ENCODE peak calls at places on chromosomes 4 and X, in nine cellular contexts. R, F, L, M, D, I, P, N and A are unnamed samples.

GRCh38 chrX:150848914-150849365 is 49.5 kb downstream of the CD99L2 start:
- DNase-seq in N (no peak), P (peak; percentile 73), I (peak; percentile 29), F (peak; percentile 57), R (peak; percentile 75), M (no peak), D (no peak), L (peak; percentile 50), A (no peak)

GRCh38 chrX:102832661-102833060 is 104.4 kb upstream of the RAB40AL start:
- DNase-seq in P (no peak), L (no peak), M (peak; percentile 85), D (no peak), I (peak; percentile 58), F (no peak), R (no peak), N (peak; percentile 43), A (no peak)

GRCh38 chrX:54288989-54289388 is 68.9 kb downstream of the WNK3 start:
- DNase-seq in P (no peak), L (no peak), D (no peak), M (no peak), N (no peak), F (no peak), R (no peak), I (no peak), A (no peak)

GRCh38 chrX:154376768-154377167 is 2.3 kb upstream of the EMD start:
- DNase-seq in D (no peak), F (no peak), I (peak; percentile 47), L (no peak), N (peak; percentile 55), P (no peak), M (no peak), R (no peak), A (no peak)

GRCh38 chrX:24231169-24231568 is 81.6 kb downstream of the ZFX start:
- DNase-seq in I (peak; percentile 69), L (no peak), P (peak; percentile 26), M (peak; percentile 79), N (peak; percentile 87), R (peak; percentile 21), D (no peak), F (no peak), A (no peak)

GRCh38 chrX:68462197-68462596 is 28.9 kb upstream of the OPHN1 start:
- DNase-seq in R (no peak), D (no peak), P (no peak), N (no peak), L (no peak), I (peak; percentile 36), M (peak; percentile 39), F (no peak), A (no peak)

GRCh38 chrX:115584715-115585114 is 23.7 kb downstream of the PLS3 start:
- DNase-seq in D (no peak), P (no peak), F (no peak), L (no peak), I (peak; percentile 29), N (peak; percentile 51), R (no peak), M (peak; percentile 74), A (no peak)

GRCh38 chrX:8201896-8202331 is 30.8 kb upstream of the VCX2 start:
- DNase-seq in N (peak; percentile 3), R (no peak), L (no peak), F (no peak), I (peak; percentile 57), D (no peak), P (no peak), M (no peak), A (no peak)

GRCh38 chrX:145213504-145213903 is 33.8 kb upstream of the SPANXN1 start:
- DNase-seq in M (peak; percentile 2), N (no peak), R (no peak), F (no peak), P (no peak), D (no peak), L (no peak), I (no peak), A (no peak)

GRCh38 chr4:38673109-38673978 is 9.3 kb downstream of the KLF3 start:
- DNase-seq in N (peak; percentile 49), L (peak; percentile 63), R (peak; percentile 65), I (no peak), D (no peak), F (peak; percentile 73), M (peak; percentile 73), P (peak; percentile 63), A (no peak)

GRCh38 chr4:129218897-129219296 is 122.9 kb downstream of the C4orf33 start:
- DNase-seq in L (no peak), N (no peak), R (no peak), M (peak; percentile 2), P (no peak), D (no peak), I (peak; percentile 29), F (no peak), A (no peak)

GRCh38 chr4:17701882-17702281 is 79.5 kb downstream of the FAM184B start:
- DNase-seq in I (no peak), N (no peak), M (no peak), F (no peak), L (no peak), D (no peak), R (no peak), P (no peak), A (no peak)

GRCh38 chr4:103002551-103002950 is 17.0 kb downstream of the SLC9B1 start:
- DNase-seq in N (peak; percentile 34), F (no peak), P (no peak), I (peak; percentile 39), D (no peak), M (peak; percentile 63), L (no peak), R (no peak), A (no peak)

GRCh38 chrX:97446298-97446882 is 562.7 kb downstream of the RPA4 start:
- DNase-seq in L (no peak), N (peak; percentile 12), R (no peak), F (no peak), I (peak; percentile 17), P (no peak), M (peak; percentile 13), D (no peak), A (no peak)

GRCh38 chrX:128891554-128891953 is 631.7 kb downstream of the SMARCA1 start:
- DNase-seq in R (no peak), F (no peak), I (no peak), L (no peak), N (no peak), D (no peak), P (no peak), M (no peak), A (no peak)

GRCh38 chrX:16978193-16978984 is 31.9 kb downstream of the REPS2 start:
- DNase-seq in N (no peak), M (no peak), L (no peak), D (no peak), I (no peak), F (no peak), R (peak; percentile 28), P (peak; percentile 45), A (no peak)

GRCh38 chr4:3062466-3062865 is 11.9 kb downstream of the HTT-AS start:
- DNase-seq in N (peak; percentile 63), M (no peak), I (peak; percentile 94), D (no peak), P (no peak), L (no peak), R (no peak), F (no peak), A (peak; percentile 42)

GRCh38 chr4:35926753-35927152 is 317.6 kb downstream of the ARAP2 start:
- DNase-seq in I (no peak), L (no peak), P (no peak), R (no peak), F (no peak), N (no peak), D (no peak), M (no peak), A (no peak)
- H3K27ac ChIP-seq in I (no peak overlapping the region), L (no peak overlapping the region), P (no peak overlapping the region), R (no peak overlapping the region), F (no peak overlapping the region), N (no peak overlapping the region), D (no peak overlapping the region), M (no peak overlapping the region), A (no peak overlapping the region)

GRCh38 chr4:183190900-183191527 is 92.0 kb downstream of the WWC2 start:
- DNase-seq in R (no peak), D (no peak), I (no peak), P (no peak), N (no peak), F (no peak), M (no peak), L (no peak), A (no peak)
- H3K4me1 ChIP-seq in R (peaks cover 10% of the 10 kb centered on the region), D (no peaks in the 10 kb centered on the region), I (no peaks in the 10 kb centered on the region), P (peaks cover 8% of the 10 kb centered on the region), N (no peaks in the 10 kb centered on the region), F (no peaks in the 10 kb centered on the region), M (peaks cover 19% of the 10 kb centered on the region), L (peaks cover 8% of the 10 kb centered on the region), A (no peaks in the 10 kb centered on the region)

GRCh38 chrX:48890934-48891401 is 6.6 kb downstream of the TIMM17B start:
- DNase-seq in R (peak; percentile 32), P (no peak), D (no peak), L (peak; percentile 47), N (no peak), I (no peak), M (peak; percentile 15), F (no peak), A (no peak)
- H3K27ac ChIP-seq in R (peak overlapping the region; percentile 49), P (peak overlapping the region; percentile 68), D (peak overlapping the region; percentile 40), L (peak overlapping the region; percentile 68), N (no peak overlapping the region), I (peak overlapping the region; percentile 51), M (no peak overlapping the region), F (peak overlapping the region; percentile 52), A (peak overlapping the region; percentile 84)

DNA sequence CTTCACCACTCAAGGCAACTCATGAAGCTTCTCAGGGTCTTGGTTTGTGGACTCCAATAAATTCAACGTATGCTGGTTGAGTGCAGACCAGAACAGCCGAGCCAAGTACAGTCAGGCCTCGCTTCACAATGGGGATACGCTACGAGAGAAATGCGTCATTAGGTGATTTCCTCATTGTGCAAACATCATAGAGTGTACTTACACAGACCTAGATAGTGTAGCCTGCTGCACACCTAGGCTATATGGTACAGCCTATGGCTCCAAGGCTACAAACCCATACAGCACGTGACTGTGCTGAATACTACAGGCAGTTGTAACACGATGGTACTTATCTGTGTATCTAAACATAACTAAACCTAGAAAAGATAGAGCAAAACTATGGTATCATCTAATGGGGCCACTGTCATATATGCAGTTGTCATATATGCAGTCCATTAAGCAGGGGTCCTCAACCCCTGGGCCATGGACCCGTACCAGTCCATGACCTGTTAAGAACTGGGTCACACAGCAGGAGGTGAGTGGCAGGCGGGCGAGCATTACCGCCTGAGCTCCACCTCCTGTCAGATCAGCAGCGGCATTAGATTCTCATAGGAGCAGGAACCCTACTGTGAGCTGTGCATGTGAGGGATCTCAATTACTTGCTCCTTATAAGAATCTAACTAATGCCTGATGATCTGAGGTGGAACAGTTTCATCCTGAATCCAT is 31.5 kb downstream of the RTL5 start:
- DNase-seq in I (no peak), P (no peak), N (no peak), R (no peak), F (no peak), D (no peak), L (no peak), M (no peak), A (no peak)
- H3K4me1 ChIP-seq in I (peaks cover 13% of the 10 kb centered on the region), P (peaks cover 6% of the 10 kb centered on the region), N (no peaks in the 10 kb centered on the region), R (no peaks in the 10 kb centered on the region), F (no peaks in the 10 kb centered on the region), D (peaks cover 34% of the 10 kb centered on the region), L (peaks cover 16% of the 10 kb centered on the region), M (no peaks in the 10 kb centered on the region), A (peaks cover 23% of the 10 kb centered on the region)

GRCh38 chr4:183987529-183987946 is 82.4 kb downstream of the STOX2 start:
- DNase-seq in D (no peak), I (peak; percentile 89), L (peak; percentile 69), N (peak; percentile 87), P (peak; percentile 37), R (peak; percentile 48), M (peak; percentile 94), F (peak; percentile 95), A (no peak)
- H3K27ac ChIP-seq in D (no peak overlapping the region), I (peak overlapping the region; percentile 78), L (peak overlapping the region; percentile 64), N (peak overlapping the region; percentile 70), P (peak overlapping the region; percentile 48), R (no peak overlapping the region), M (peak overlapping the region; percentile 43), F (peak overlapping the region; percentile 69), A (no peak overlapping the region)